ENCODE peak calls at places on chromosomes 1 and 21, in seven cellular contexts. Y, F, D, R, M, W and N are unnamed samples.

GRCh38 chr1:169048043-169048442 is 58.4 kb upstream of the ATP1B1 start:
- DNase-seq in Y (no peak), F (no peak), D (no peak), R (no peak), M (no peak), W (no peak), N (no peak)

GRCh38 chr1:21774835-21775541 is 8.0 kb downstream of the USP48 start:
- DNase-seq in Y (no peak), F (no peak), D (no peak), R (no peak), M (no peak), W (no peak), N (no peak)

GRCh38 chr1:225825606-225826005 is 15.7 kb downstream of the EPHX1 start:
- DNase-seq in Y (no peak), F (no peak), D (no peak), R (no peak), M (no peak), W (no peak), N (no peak)

GRCh38 chr21:36260030-36260787 is 59.8 kb upstream of the MORC3 start:
- DNase-seq in Y (no peak), F (peak), D (peak), R (peak), M (peak), W (peak), N (no peak)

GRCh38 chr1:40405812-40406211 is 32.3 kb downstream of the SMAP2 start:
- DNase-seq in Y (no peak), F (no peak), D (no peak), R (no peak), M (no peak), W (no peak), N (no peak)

GRCh38 chr1:162110910-162111309 is 41.4 kb downstream of the NOS1AP start:
- DNase-seq in Y (no peak), F (no peak), D (no peak), R (no peak), M (no peak), W (no peak), N (no peak)

GRCh38 chr1:1781526-1781903 is 3.2 kb upstream of the NADK start:
- DNase-seq in Y (peak), F (no peak), D (no peak), R (no peak), M (peak), W (no peak), N (no peak)

GRCh38 chr1:2608434-2609055 is 22.0 kb downstream of the PRXL2B start:
- DNase-seq in Y (no peak), F (no peak), D (no peak), R (no peak), M (no peak), W (no peak), N (no peak)

GRCh38 chr1:107935396-107936064 is 29.4 kb downstream of the VAV3 start:
- DNase-seq in Y (no peak), F (no peak), D (no peak), R (no peak), M (peak), W (no peak), N (no peak)

GRCh38 chr1:20640183-20640597 is 6.9 kb downstream of the PINK1 start:
- DNase-seq in Y (peak), F (peak), D (peak), R (peak), M (peak), W (peak), N (peak)

GRCh38 chr1:150516050-150516591 is 569 bp downstream of the FALEC start:
- DNase-seq in Y (peak), F (no peak), D (peak), R (no peak), M (peak), W (no peak), N (no peak)

GRCh38 chr1:196115641-196116040 is 492.6 kb downstream of the KCNT2 start:
- DNase-seq in Y (no peak), F (no peak), D (peak), R (peak), M (peak), W (peak), N (no peak)

GRCh38 chr21:33840771-33841170 is 74.8 kb downstream of the ATP5PO start:
- DNase-seq in Y (no peak), F (no peak), D (no peak), R (peak), M (no peak), W (no peak), N (no peak)

GRCh38 chr1:180994262-180994661 is 28.4 kb downstream of the STX6 start:
- DNase-seq in Y (no peak), F (no peak), D (peak), R (peak), M (peak), W (peak), N (no peak)

GRCh38 chr1:46102769-46103476 is 29.5 kb downstream of the PIK3R3 start:
- DNase-seq in Y (no peak), F (no peak), D (no peak), R (peak), M (no peak), W (no peak), N (no peak)

GRCh38 chr1:29939086-29939485 is 702.8 kb downstream of the PTPRU start:
- DNase-seq in Y (no peak), F (no peak), D (no peak), R (no peak), M (no peak), W (no peak), N (no peak)

GRCh38 chr1:118788372-118788955 is 199.7 kb downstream of the TBX15 start:
- DNase-seq in Y (no peak), F (no peak), D (no peak), R (no peak), M (no peak), W (no peak), N (no peak)

GRCh38 chr1:80384037-80384830 is 1377.7 kb upstream of the ADGRL4 start:
- DNase-seq in Y (no peak), F (no peak), D (no peak), R (peak), M (no peak), W (peak), N (no peak)

GRCh38 chr1:25168193-25169071 is 63.9 kb downstream of the SYF2 start:
- DNase-seq in Y (no peak), F (no peak), D (no peak), R (no peak), M (no peak), W (no peak), N (no peak)

GRCh38 chr1:78426398-78426797 is 64.4 kb upstream of the PTGFR start:
- DNase-seq in Y (no peak), F (peak), D (no peak), R (no peak), M (no peak), W (no peak), N (no peak)

GRCh38 chr1:184163674-184164470 is 112.3 kb downstream of the TSEN15 start:
- DNase-seq in Y (no peak), F (no peak), D (peak), R (peak), M (peak), W (no peak), N (no peak)

GRCh38 chr1:150362721-150363425 is 1.1 kb upstream of the RPRD2 start:
- DNase-seq in Y (no peak), F (no peak), D (no peak), R (no peak), M (peak), W (peak), N (no peak)

DNA sequence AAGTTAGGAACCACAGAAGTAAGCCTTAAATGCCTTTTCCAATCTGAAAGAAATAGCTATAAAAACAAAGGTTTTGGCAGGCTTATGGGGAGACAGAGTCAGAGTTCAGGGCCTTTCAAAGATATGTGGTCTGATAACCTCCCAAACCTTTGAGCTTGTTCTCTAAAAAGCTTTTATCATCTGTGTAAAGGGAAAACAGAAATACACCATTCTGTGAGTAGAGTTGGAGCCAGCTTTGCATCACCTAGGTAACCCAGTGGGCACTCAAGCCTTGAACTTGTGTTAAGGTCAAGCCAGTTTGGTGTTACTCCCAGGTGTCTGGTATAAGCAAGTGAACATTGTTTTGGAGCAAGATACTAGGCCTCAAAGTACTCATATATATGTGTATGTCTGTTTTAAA is 50.1 kb downstream of the LAMC1 start:
- DNase-seq in Y (no peak), F (no peak), D (no peak), R (no peak), M (no peak), W (no peak), N (no peak)
- H3K27ac ChIP-seq in Y (no peak), F (no peak), D (no peak), R (no peak), M (no peak), W (no peak), N (no peak)

DNA sequence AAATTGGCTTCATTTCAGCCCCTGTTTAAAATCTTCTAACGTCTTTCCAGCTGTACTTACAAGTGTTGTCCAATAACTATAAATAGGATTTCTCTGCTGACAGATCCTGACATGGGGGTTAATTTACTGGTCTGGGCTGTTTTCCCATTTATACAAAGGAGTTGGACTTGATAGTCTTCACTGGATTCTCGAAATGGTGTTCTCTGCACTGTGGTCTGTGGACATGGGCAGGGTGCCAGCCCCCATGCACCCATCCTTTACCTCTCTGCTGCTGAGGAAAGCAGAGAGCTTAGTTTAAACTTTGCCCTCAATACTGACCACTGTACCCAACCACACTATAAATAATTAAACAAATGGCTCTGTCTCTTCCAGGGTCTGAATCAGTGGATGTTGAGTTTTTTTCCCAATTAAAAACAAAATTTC is 5.2 kb downstream of the DIO1 start:
- DNase-seq in Y (no peak), F (no peak), D (peak), R (peak), M (no peak), W (no peak), N (no peak)
- H3K18ac ChIP-seq in Y (no peak), F (no peak), D (no peak), R (no peak), M (no peak), W (no peak), N (no peak)

DNA sequence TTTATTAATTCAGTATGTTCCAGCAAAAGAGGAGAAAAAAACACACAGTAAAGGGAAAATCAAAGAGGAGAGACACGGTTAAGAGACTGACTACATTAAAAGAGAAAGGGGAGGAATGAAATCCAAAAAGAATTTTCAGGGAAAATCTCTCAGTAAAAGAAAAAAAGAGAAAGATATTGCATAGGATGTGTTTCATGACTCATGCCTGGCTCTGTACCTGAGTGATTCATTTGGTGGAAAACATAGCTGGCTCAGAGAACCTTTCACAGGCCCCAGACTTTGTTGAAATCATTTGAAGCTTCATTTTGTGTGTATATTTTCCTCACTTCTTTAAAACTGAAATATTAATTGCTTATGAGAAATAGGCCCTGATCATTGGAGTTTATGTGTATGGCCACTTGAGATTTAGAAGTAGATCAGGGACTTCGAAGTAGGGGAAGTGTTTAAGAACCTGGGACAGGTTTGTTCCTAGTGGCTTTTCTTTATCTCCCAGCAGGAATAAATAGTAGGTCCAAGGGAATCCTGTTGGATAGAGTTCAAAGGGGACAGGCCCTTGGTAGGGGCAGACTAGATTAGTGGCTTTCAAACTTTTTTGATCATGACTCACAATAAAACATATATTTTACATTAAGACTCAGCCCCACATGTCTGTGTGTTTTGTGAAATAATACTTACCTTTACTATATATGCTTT is 239.1 kb upstream of the SGIP1 start:
- DNase-seq in Y (no peak), F (no peak), D (peak), R (peak), M (no peak), W (peak), N (no peak)
- H3K27ac ChIP-seq in Y (no peak), F (no peak), D (no peak), R (no peak), M (no peak), W (no peak), N (no peak)

GRCh38 chr1:154802336-154803003 is 67.6 kb downstream of the KCNN3 start:
- DNase-seq in Y (no peak), F (no peak), D (no peak), R (no peak), M (no peak), W (no peak), N (no peak)
- H3K18ac ChIP-seq in Y (no peak), F (no peak), D (no peak), R (no peak), M (no peak), W (no peak), N (no peak)